ENCODE peak calls at places on chromosomes 12 and 14, in nine cellular contexts. One of them, this sample, is unnamed.

GRCh38 chr14:30620178-30620577 is 1.9 kb upstream of the SCFD1 start:
- DNase-seq in OCI-LY7: peak
- DNase-seq in HCT116: no peak
- DNase-seq in neural progenitor cell: no peak
- DNase-seq in GM23338: no peak
- DNase-seq in SK-N-SH: no peak
- DNase-seq in PC-3: peak
- DNase-seq in hepatocyte: no peak
- DNase-seq in GM23248: peak
- DNase-seq in this sample: peak

GRCh38 chr12:2797721-2798418 is 3.1 kb downstream of the FKBP4 start:
- DNase-seq in GM23248: peak
- DNase-seq in SK-N-SH: no peak
- DNase-seq in PC-3: no peak
- DNase-seq in neural progenitor cell: no peak
- DNase-seq in OCI-LY7: no peak
- DNase-seq in hepatocyte: no peak
- DNase-seq in GM23338: no peak
- DNase-seq in HCT116: no peak
- DNase-seq in this sample: no peak

GRCh38 chr14:75794615-75795038 is 133.6 kb downstream of the TTLL5 start:
- DNase-seq in hepatocyte: peak
- DNase-seq in GM23338: peak
- DNase-seq in HCT116: peak
- DNase-seq in OCI-LY7: no peak
- DNase-seq in SK-N-SH: peak
- DNase-seq in neural progenitor cell: no peak
- DNase-seq in PC-3: peak
- DNase-seq in GM23248: peak
- DNase-seq in this sample: no peak

GRCh38 chr14:100285021-100285912 is 21.0 kb downstream of the SLC25A29 start:
- DNase-seq in HCT116: no peak
- DNase-seq in PC-3: peak
- DNase-seq in OCI-LY7: peak
- DNase-seq in SK-N-SH: peak
- DNase-seq in GM23248: peak
- DNase-seq in neural progenitor cell: peak
- DNase-seq in hepatocyte: peak
- DNase-seq in GM23338: peak
- DNase-seq in this sample: peak

GRCh38 chr12:5078423-5078822 is 34.7 kb downstream of the KCNA5 start:
- DNase-seq in hepatocyte: peak
- DNase-seq in HCT116: no peak
- DNase-seq in neural progenitor cell: no peak
- DNase-seq in OCI-LY7: no peak
- DNase-seq in SK-N-SH: peak
- DNase-seq in GM23248: no peak
- DNase-seq in PC-3: no peak
- DNase-seq in GM23338: no peak
- DNase-seq in this sample: no peak

GRCh38 chr14:86654558-86655184 is 1124.7 kb downstream of the FLRT2 start:
- DNase-seq in OCI-LY7: peak
- DNase-seq in SK-N-SH: peak
- DNase-seq in PC-3: peak
- DNase-seq in neural progenitor cell: peak
- DNase-seq in GM23338: peak
- DNase-seq in GM23248: peak
- DNase-seq in HCT116: peak
- DNase-seq in hepatocyte: peak
- DNase-seq in this sample: peak

GRCh38 chr12:20629414-20630156 is 65.5 kb upstream of the SLCO1C1 start:
- DNase-seq in GM23338: peak
- DNase-seq in HCT116: no peak
- DNase-seq in GM23248: peak
- DNase-seq in neural progenitor cell: no peak
- DNase-seq in SK-N-SH: no peak
- DNase-seq in OCI-LY7: no peak
- DNase-seq in hepatocyte: peak
- DNase-seq in PC-3: peak
- DNase-seq in this sample: peak

GRCh38 chr12:65867428-65867827 is 43.1 kb downstream of the HMGA2 start:
- DNase-seq in OCI-LY7: no peak
- DNase-seq in neural progenitor cell: no peak
- DNase-seq in PC-3: peak
- DNase-seq in GM23338: no peak
- DNase-seq in SK-N-SH: no peak
- DNase-seq in HCT116: no peak
- DNase-seq in GM23248: peak
- DNase-seq in hepatocyte: no peak
- DNase-seq in this sample: no peak

GRCh38 chr14:92846162-92846897 is 52.2 kb downstream of the GOLGA5 start:
- DNase-seq in neural progenitor cell: no peak
- DNase-seq in PC-3: peak
- DNase-seq in HCT116: peak
- DNase-seq in GM23338: no peak
- DNase-seq in GM23248: peak
- DNase-seq in hepatocyte: peak
- DNase-seq in OCI-LY7: no peak
- DNase-seq in SK-N-SH: no peak
- DNase-seq in this sample: no peak

GRCh38 chr12:62215506-62215905 is 44.7 kb upstream of the USP15 start:
- DNase-seq in hepatocyte: no peak
- DNase-seq in neural progenitor cell: no peak
- DNase-seq in SK-N-SH: no peak
- DNase-seq in OCI-LY7: no peak
- DNase-seq in PC-3: peak
- DNase-seq in GM23338: no peak
- DNase-seq in GM23248: no peak
- DNase-seq in HCT116: no peak
- DNase-seq in this sample: no peak

GRCh38 chr12:95206916-95207315 is 10.4 kb downstream of the FGD6 start:
- DNase-seq in HCT116: no peak
- DNase-seq in neural progenitor cell: no peak
- DNase-seq in GM23338: no peak
- DNase-seq in GM23248: no peak
- DNase-seq in SK-N-SH: no peak
- DNase-seq in hepatocyte: no peak
- DNase-seq in PC-3: no peak
- DNase-seq in OCI-LY7: no peak
- DNase-seq in this sample: no peak

GRCh38 chr12:6551496-6552139 is 4.2 kb downstream of the IFFO1 start:
- DNase-seq in GM23338: no peak
- DNase-seq in hepatocyte: no peak
- DNase-seq in GM23248: peak
- DNase-seq in neural progenitor cell: no peak
- DNase-seq in HCT116: no peak
- DNase-seq in SK-N-SH: no peak
- DNase-seq in PC-3: no peak
- DNase-seq in OCI-LY7: no peak
- DNase-seq in this sample: no peak

GRCh38 chr14:22807432-22808087 is 7.7 kb downstream of the SLC7A7 start:
- DNase-seq in GM23248: no peak
- DNase-seq in hepatocyte: peak
- DNase-seq in PC-3: no peak
- DNase-seq in HCT116: no peak
- DNase-seq in neural progenitor cell: no peak
- DNase-seq in SK-N-SH: no peak
- DNase-seq in OCI-LY7: no peak
- DNase-seq in GM23338: no peak
- DNase-seq in this sample: no peak

GRCh38 chr12:48813464-48814312 is 4.6 kb upstream of the CACNB3 start:
- DNase-seq in hepatocyte: peak
- DNase-seq in PC-3: no peak
- DNase-seq in HCT116: no peak
- DNase-seq in OCI-LY7: no peak
- DNase-seq in GM23248: no peak
- DNase-seq in neural progenitor cell: peak
- DNase-seq in SK-N-SH: no peak
- DNase-seq in GM23338: peak
- DNase-seq in this sample: no peak

GRCh38 chr12:55067701-55068100 is 47.9 kb downstream of the NEUROD4 start:
- DNase-seq in OCI-LY7: no peak
- DNase-seq in hepatocyte: no peak
- DNase-seq in PC-3: no peak
- DNase-seq in neural progenitor cell: peak
- DNase-seq in GM23248: no peak
- DNase-seq in HCT116: no peak
- DNase-seq in SK-N-SH: no peak
- DNase-seq in GM23338: no peak
- DNase-seq in this sample: no peak
- TF ChIP-seq EZH2phosphoT487 in OCI-LY7: no peak
- TF ChIP-seq EZH2phosphoT487 in hepatocyte: no peak
- TF ChIP-seq EZH2phosphoT487 in PC-3: no peak
- TF ChIP-seq EZH2phosphoT487 in neural progenitor cell: no peak
- TF ChIP-seq EZH2phosphoT487 in GM23248: no peak
- TF ChIP-seq EZH2phosphoT487 in HCT116: no peak
- TF ChIP-seq EZH2phosphoT487 in SK-N-SH: no peak
- TF ChIP-seq EZH2phosphoT487 in GM23338: no peak
- TF ChIP-seq EZH2phosphoT487 in this sample: no peak

GRCh38 chr14:64930085-64930843 is 12.3 kb downstream of the GPX2 start:
- DNase-seq in SK-N-SH: no peak
- DNase-seq in PC-3: no peak
- DNase-seq in hepatocyte: no peak
- DNase-seq in GM23248: peak
- DNase-seq in HCT116: no peak
- DNase-seq in OCI-LY7: no peak
- DNase-seq in neural progenitor cell: no peak
- DNase-seq in GM23338: no peak
- DNase-seq in this sample: no peak
- H3K27ac ChIP-seq in SK-N-SH: peak
- H3K27ac ChIP-seq in PC-3: no peak
- H3K27ac ChIP-seq in hepatocyte: no peak
- H3K27ac ChIP-seq in GM23248: no peak
- H3K27ac ChIP-seq in HCT116: no peak
- H3K27ac ChIP-seq in OCI-LY7: no peak
- H3K27ac ChIP-seq in neural progenitor cell: no peak
- H3K27ac ChIP-seq in GM23338: no peak
- H3K27ac ChIP-seq in this sample: no peak

DNA sequence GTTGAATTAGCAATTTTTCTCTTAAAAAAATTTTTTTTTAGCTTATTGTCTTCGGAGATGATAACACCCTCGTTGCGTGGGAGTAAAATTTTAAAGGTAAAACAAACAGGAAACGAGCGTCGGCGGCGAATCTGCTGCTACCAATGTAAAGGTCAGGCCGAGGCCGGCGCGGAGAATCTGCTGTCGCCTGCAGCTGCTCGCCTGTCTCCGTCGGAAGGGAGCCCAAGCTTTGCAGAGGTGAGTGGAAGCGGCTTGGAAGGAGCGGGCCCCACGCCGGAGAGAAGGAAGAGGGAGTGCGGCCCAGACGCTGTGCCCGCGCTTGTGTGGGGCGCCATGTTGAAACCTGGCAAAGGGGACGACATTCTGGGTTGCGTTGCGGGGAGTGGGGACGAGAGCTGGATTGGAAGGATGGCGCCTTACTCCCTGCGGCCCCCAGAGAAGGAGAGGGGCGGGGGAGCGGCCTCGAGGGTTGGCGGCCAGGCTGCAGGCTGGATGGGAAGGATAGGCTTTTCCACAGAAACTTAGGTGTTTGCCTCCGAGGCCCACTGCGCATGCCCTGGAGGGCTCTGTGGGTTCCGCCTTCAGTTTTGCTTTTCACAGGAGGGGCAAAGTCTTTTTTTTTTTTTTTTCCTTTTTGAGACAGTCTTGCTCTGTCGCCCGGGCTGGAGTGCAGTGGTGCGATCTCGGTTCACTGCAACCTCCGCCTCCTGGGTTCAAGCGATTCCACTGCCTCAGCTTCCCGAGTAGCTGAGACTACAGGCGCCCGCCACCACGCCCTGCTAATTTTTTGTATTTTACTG is at the start of gene SNRNP35:
- DNase-seq in neural progenitor cell: peak
- DNase-seq in GM23248: peak
- DNase-seq in PC-3: peak
- DNase-seq in HCT116: peak
- DNase-seq in SK-N-SH: peak
- DNase-seq in OCI-LY7: peak
- DNase-seq in hepatocyte: peak
- DNase-seq in GM23338: peak
- DNase-seq in this sample: peak
- H2AFZ ChIP-seq in neural progenitor cell: peak
- H2AFZ ChIP-seq in GM23248: peak
- H2AFZ ChIP-seq in PC-3: peak
- H2AFZ ChIP-seq in HCT116: peak
- H2AFZ ChIP-seq in SK-N-SH: peak
- H2AFZ ChIP-seq in OCI-LY7: peak
- H2AFZ ChIP-seq in hepatocyte: peak
- H2AFZ ChIP-seq in GM23338: peak
- H2AFZ ChIP-seq in this sample: peak

GRCh38 chr12:122722347-122722746 is 5.7 kb upstream of the HCAR3 start:
- DNase-seq in SK-N-SH: no peak
- DNase-seq in hepatocyte: no peak
- DNase-seq in GM23338: no peak
- DNase-seq in OCI-LY7: no peak
- DNase-seq in PC-3: no peak
- DNase-seq in GM23248: no peak
- DNase-seq in HCT116: no peak
- DNase-seq in neural progenitor cell: no peak
- DNase-seq in this sample: no peak

GRCh38 chr12:122724641-122725243 is 5.9 kb downstream of the HCAR1 start:
- DNase-seq in GM23248: no peak
- DNase-seq in neural progenitor cell: no peak
- DNase-seq in GM23338: no peak
- DNase-seq in HCT116: no peak
- DNase-seq in PC-3: no peak
- DNase-seq in hepatocyte: no peak
- DNase-seq in OCI-LY7: peak
- DNase-seq in SK-N-SH: no peak
- DNase-seq in this sample: no peak

GRCh38 chr12:122729583-122730214 is 945 bp downstream of the HCAR1 start:
- DNase-seq in HCT116: no peak
- DNase-seq in GM23338: no peak
- DNase-seq in hepatocyte: no peak
- DNase-seq in OCI-LY7: no peak
- DNase-seq in SK-N-SH: no peak
- DNase-seq in PC-3: no peak
- DNase-seq in GM23248: no peak
- DNase-seq in neural progenitor cell: no peak
- DNase-seq in this sample: no peak

GRCh38 chr12:122725452-122725851 is 5.2 kb downstream of the HCAR1 start:
- DNase-seq in SK-N-SH: no peak
- DNase-seq in OCI-LY7: no peak
- DNase-seq in GM23248: no peak
- DNase-seq in HCT116: no peak
- DNase-seq in hepatocyte: no peak
- DNase-seq in GM23338: no peak
- DNase-seq in PC-3: no peak
- DNase-seq in neural progenitor cell: no peak
- DNase-seq in this sample: no peak

DNA sequence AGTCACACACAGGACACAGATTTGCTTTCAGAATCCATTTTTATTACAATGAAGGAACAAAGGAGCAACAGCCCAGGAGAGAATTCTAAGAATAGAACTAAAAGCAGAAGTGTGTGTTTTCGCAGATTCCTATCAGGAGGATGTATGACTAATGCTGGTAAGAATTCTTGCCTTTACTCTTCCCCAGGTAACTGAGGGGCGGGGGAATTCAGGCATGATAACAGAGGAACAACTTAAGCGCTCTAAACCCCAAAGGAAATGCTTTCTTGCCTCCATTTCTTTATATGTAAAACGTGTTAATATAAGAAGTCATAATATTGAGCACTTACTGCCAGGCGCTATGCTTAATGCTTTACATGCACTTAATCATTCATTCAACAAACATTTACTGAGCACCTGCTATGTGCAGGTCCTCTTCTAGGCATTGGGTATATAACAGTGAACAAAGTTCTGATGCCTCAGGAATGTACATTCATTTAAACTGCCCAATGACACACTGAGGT is 4.5 kb downstream of the HCAR1 start:
- DNase-seq in hepatocyte: peak
- DNase-seq in GM23248: no peak
- DNase-seq in PC-3: peak
- DNase-seq in GM23338: peak
- DNase-seq in SK-N-SH: no peak
- DNase-seq in OCI-LY7: no peak
- DNase-seq in neural progenitor cell: no peak
- DNase-seq in HCT116: peak
- DNase-seq in this sample: no peak
- TF ChIP-seq EZH2phosphoT487 in hepatocyte: no peak
- TF ChIP-seq EZH2phosphoT487 in GM23248: no peak
- TF ChIP-seq EZH2phosphoT487 in PC-3: no peak
- TF ChIP-seq EZH2phosphoT487 in GM23338: no peak
- TF ChIP-seq EZH2phosphoT487 in SK-N-SH: no peak
- TF ChIP-seq EZH2phosphoT487 in OCI-LY7: no peak
- TF ChIP-seq EZH2phosphoT487 in neural progenitor cell: no peak
- TF ChIP-seq EZH2phosphoT487 in HCT116: no peak
- TF ChIP-seq EZH2phosphoT487 in this sample: no peak